ENCODE peak calls at places on chromosomes 7 and 10, in seven cellular contexts. D is cardiac muscle cell, G is psoas muscle, M is GM12878, V is foreskin fibroblast, F is aorta, H is mesenchymal stem cell. Q is an unnamed sample.

GRCh38 chr10:77789016-77789415 is 137.5 kb downstream of the DLG5 start:
- DNase-seq in D (no peak), G (no peak), M (no peak), V (no peak), F (peak), H (no peak), Q (no peak)

GRCh38 chr7:128918266-128918665 is 7.8 kb upstream of the KCP start:
- DNase-seq in D (no peak), G (no peak), M (no peak), V (no peak), F (no peak), H (no peak), Q (no peak)

GRCh38 chr10:33820531-33820930 is 486.1 kb upstream of the NRP1 start:
- DNase-seq in D (no peak), G (no peak), M (no peak), V (no peak), F (no peak), H (no peak), Q (no peak)

GRCh38 chr10:84140036-84140379 is 699 bp downstream of the GHITM start:
- DNase-seq in D (peak), G (peak), M (no peak), V (peak), F (no peak), H (peak), Q (no peak)

GRCh38 chr7:100483101-100483727 is 513 bp upstream of the NYAP1 start:
- DNase-seq in D (peak), G (peak), M (no peak), V (peak), F (peak), H (peak), Q (no peak)

GRCh38 chr10:74051729-74052342 is 53.9 kb downstream of the VCL start:
- DNase-seq in D (no peak), G (no peak), M (no peak), V (no peak), F (no peak), H (peak), Q (no peak)

GRCh38 chr10:79418886-79419595 is 26.4 kb downstream of the ZCCHC24 start:
- DNase-seq in D (no peak), G (peak), M (no peak), V (no peak), F (no peak), H (no peak), Q (no peak)

GRCh38 chr7:16951483-16952080 is 69.8 kb upstream of the AGR3 start:
- DNase-seq in D (no peak), G (no peak), M (no peak), V (peak), F (no peak), H (no peak), Q (no peak)

GRCh38 chr7:157080111-157080730 is 58.5 kb upstream of the UBE3C start:
- DNase-seq in D (no peak), G (no peak), M (no peak), V (no peak), F (no peak), H (no peak), Q (no peak)

GRCh38 chr10:110724116-110724701 is 80.1 kb downstream of the RBM20 start:
- DNase-seq in D (no peak), G (no peak), M (no peak), V (no peak), F (no peak), H (no peak), Q (no peak)

GRCh38 chr10:106134326-106135000 is 1030.0 kb downstream of the SORCS1 start:
- DNase-seq in D (no peak), G (no peak), M (no peak), V (no peak), F (no peak), H (no peak), Q (no peak)

GRCh38 chr10:73906524-73907447 is 4.1 kb upstream of the PLAU start:
- DNase-seq in D (peak), G (peak), M (no peak), V (peak), F (peak), H (peak), Q (peak)

GRCh38 chr10:58641095-58641531 is 128.4 kb downstream of the BICC1 start:
- DNase-seq in D (peak), G (no peak), M (no peak), V (peak), F (no peak), H (peak), Q (peak)

GRCh38 chr7:35036361-35037171 is 719 bp downstream of the DPY19L1 start:
- DNase-seq in D (peak), G (peak), M (no peak), V (peak), F (peak), H (peak), Q (peak)

GRCh38 chr10:7397049-7397448 is 13.8 kb downstream of the SFMBT2 start:
- DNase-seq in D (no peak), G (no peak), M (no peak), V (peak), F (no peak), H (peak), Q (no peak)

GRCh38 chr10:127774771-127775559 is 38.0 kb downstream of the FOXI2 start:
- DNase-seq in D (no peak), G (no peak), M (no peak), V (no peak), F (no peak), H (no peak), Q (no peak)

GRCh38 chr7:51019231-51019844 is 236.6 kb upstream of the GRB10 start:
- DNase-seq in D (peak), G (no peak), M (no peak), V (peak), F (no peak), H (peak), Q (no peak)

GRCh38 chr10:57218382-57218781 is 857.3 kb upstream of the ZWINT start:
- DNase-seq in D (no peak), G (no peak), M (no peak), V (no peak), F (no peak), H (no peak), Q (no peak)

GRCh38 chr10:18618995-18619394 is 32.4 kb downstream of the NSUN6 start:
- DNase-seq in D (no peak), G (no peak), M (no peak), V (no peak), F (no peak), H (no peak), Q (no peak)

GRCh38 chr10:124703778-124704427 is 40.3 kb downstream of the FAM53B start:
- DNase-seq in D (peak), G (peak), M (no peak), V (peak), F (peak), H (peak), Q (no peak)

GRCh38 chr10:79286318-79286951 is 60.8 kb upstream of the PPIF start:
- DNase-seq in D (peak), G (peak), M (peak), V (peak), F (peak), H (peak), Q (no peak)

GRCh38 chr7:156984209-156984891 is 26.1 kb downstream of the MNX1 start:
- DNase-seq in D (peak), G (no peak), M (no peak), V (peak), F (no peak), H (no peak), Q (peak)

GRCh38 chr7:157661611-157661975 is 324.8 kb downstream of the DNAJB6 start:
- DNase-seq in D (no peak), G (no peak), M (no peak), V (no peak), F (no peak), H (no peak), Q (no peak)

GRCh38 chr10:35765039-35765662 is 123.1 kb upstream of the FZD8 start:
- DNase-seq in D (peak), G (no peak), M (no peak), V (no peak), F (no peak), H (peak), Q (no peak)

GRCh38 chr10:110207805-110208613 is 604 bp downstream of the MXI1 start:
- DNase-seq in D (peak), G (peak), M (no peak), V (peak), F (peak), H (peak), Q (no peak)

GRCh38 chr10:17200885-17201164 is 647 bp downstream of the TRDMT1 start:
- DNase-seq in D (peak), G (peak), M (no peak), V (peak), F (peak), H (peak), Q (no peak)

GRCh38 chr7:129170373-129171021 is 17.9 kb upstream of the SMO start:
- DNase-seq in D (no peak), G (no peak), M (no peak), V (no peak), F (no peak), H (no peak), Q (no peak)

GRCh38 chr7:2032030-2032875 is 200.5 kb downstream of the MAD1L1 start:
- DNase-seq in D (peak), G (peak), M (no peak), V (peak), F (peak), H (no peak), Q (peak)

GRCh38 chr7:44325181-44325671 is at the start of gene CAMK2B:
- DNase-seq in D (no peak), G (no peak), M (no peak), V (no peak), F (no peak), H (no peak), Q (no peak)

GRCh38 chr10:103490986-103491314 is 2.6 kb upstream of the NEURL1 start:
- DNase-seq in D (no peak), G (peak), M (no peak), V (no peak), F (no peak), H (no peak), Q (no peak)

GRCh38 chr7:25750738-25751529 is 401.1 kb upstream of the NFE2L3 start:
- DNase-seq in D (peak), G (no peak), M (no peak), V (no peak), F (no peak), H (peak), Q (no peak)
- H3K4me3 ChIP-seq in D (no peak), G (no peak), M (no peak), V (no peak), F (no peak), H (no peak), Q (no peak)

GRCh38 chr10:69088801-69089501 is 1.0 kb downstream of the SRGN start:
- DNase-seq in D (peak), G (no peak), M (peak), V (no peak), F (no peak), H (no peak), Q (no peak)
- H3K4me3 ChIP-seq in D (no peak), G (peak), M (peak), V (no peak), F (no peak), H (no peak), Q (peak)

DNA sequence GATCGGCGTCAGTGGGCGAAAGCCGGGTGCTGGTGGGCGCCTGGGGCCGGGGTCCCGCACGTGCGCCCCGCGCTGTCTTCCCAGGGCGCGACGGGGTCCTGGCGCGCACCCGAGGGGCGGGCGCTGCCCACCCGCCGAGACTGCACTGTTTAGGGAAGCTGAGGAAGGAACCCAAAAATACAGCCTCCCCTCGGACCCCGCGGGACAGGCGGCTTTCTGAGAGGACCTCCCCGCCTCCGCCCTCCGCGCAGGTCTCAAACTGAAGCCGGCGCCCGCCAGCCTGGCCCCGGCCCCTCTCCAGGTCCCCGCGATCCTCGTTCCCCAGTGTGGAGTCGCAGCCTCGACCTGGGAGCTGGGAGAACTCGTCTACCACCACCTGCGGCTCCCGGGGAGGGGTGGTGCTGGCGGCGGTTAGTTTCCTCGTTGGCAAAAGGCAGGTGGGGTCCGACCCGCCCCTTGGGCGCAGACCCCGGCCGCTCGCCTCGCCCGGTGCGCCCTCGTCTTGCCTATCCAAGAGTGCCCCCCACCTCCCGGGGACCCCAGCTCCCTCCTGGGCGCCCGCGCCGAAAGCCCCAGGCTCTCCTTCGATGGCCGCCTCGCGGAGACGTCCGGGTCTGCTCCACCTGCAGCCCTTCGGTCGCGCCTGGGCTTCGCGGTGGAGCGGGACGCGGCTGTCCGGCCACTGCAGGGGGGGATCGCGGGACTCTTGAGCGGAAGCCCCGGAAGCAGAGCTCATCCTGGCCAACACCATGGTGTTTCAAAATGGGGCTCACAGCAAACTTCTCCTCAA is 1.1 kb downstream of the EGFR start:
- DNase-seq in D (no peak), G (peak), M (no peak), V (peak), F (no peak), H (peak), Q (no peak)
- H3K4me3 ChIP-seq in D (peak), G (peak), M (no peak), V (peak), F (peak), H (peak), Q (peak)

DNA sequence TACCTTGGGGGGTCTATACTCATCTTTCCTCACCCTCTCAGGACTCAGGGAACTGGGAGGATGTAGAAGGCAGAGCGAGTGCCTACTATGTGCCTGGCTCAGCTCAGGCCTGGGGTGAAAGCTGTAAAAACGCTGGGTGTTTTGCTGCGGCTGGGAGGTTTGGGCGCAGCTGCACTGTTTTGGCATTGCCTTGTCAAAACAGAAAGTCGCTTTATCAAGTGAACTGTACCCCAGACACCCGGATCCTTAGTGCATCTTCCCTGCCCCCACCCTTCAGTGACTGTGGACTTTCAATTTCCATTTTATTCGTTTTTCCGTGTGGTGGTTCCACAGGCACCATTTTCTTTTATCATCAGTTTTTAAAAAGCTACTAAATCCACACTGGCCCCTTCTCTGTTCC is 86.7 kb upstream of the ZNF716 start:
- DNase-seq in D (no peak), G (no peak), M (no peak), V (no peak), F (no peak), H (no peak), Q (no peak)
- H3K4me3 ChIP-seq in D (no peak), G (no peak), M (no peak), V (no peak), F (no peak), H (no peak), Q (no peak)

DNA sequence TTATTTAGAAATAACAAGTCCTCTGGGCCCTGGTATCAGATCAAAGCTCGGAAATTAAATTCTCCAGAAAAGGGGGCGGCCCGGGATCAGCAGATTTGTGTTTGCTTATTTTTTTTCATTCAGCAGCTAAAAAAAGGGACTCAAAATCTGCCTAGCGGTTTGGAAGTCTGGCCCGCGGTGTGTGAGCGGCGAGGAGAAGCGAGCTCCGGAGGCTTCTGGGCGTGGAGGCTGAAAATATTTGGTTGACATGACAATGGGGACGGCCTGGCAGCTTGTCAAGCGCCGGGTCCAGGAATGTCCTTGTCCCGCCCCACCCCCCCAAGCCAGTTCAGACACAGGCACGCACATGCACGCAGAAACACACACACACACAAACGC is 43.4 kb downstream of the FOXL3 start:
- DNase-seq in D (peak), G (peak), M (no peak), V (peak), F (peak), H (no peak), Q (no peak)
- H3K4me3 ChIP-seq in D (no peak), G (peak), M (no peak), V (no peak), F (no peak), H (no peak), Q (no peak)

Q was measured in skeletal muscle cell.